ENCODE peak calls at places on chromosome 4, in seven cellular contexts. One of them, this sample, is unnamed.

GRCh38 chr4:178185517-178185916 is 743.3 kb upstream of the AGA start:
- DNase-seq in activated CD4-positive, alpha-beta memory T cell treated with anti-CD3 and anti-CD28 coated beads for 36 hours: no peak
- DNase-seq in MM.1S: no peak
- DNase-seq in GM06990: no peak
- DNase-seq in activated CD4-positive, alpha-beta T cell treated with anti-CD3 and anti-CD28 coated beads, Interleukin-2, amount 50 U/mL, for 24 hours: no peak
- DNase-seq in CD8-positive, alpha-beta memory T cell: no peak
- DNase-seq in posterior vena cava: no peak
- DNase-seq in this sample: no peak

GRCh38 chr4:74754218-74754617 is 40.1 kb downstream of the BTC start:
- DNase-seq in activated CD4-positive, alpha-beta memory T cell treated with anti-CD3 and anti-CD28 coated beads for 36 hours: no peak
- DNase-seq in MM.1S: no peak
- DNase-seq in GM06990: peak
- DNase-seq in activated CD4-positive, alpha-beta T cell treated with anti-CD3 and anti-CD28 coated beads, Interleukin-2, amount 50 U/mL, for 24 hours: no peak
- DNase-seq in CD8-positive, alpha-beta memory T cell: no peak
- DNase-seq in posterior vena cava: no peak
- DNase-seq in this sample: no peak

GRCh38 chr4:48078862-48079655 is 55.0 kb downstream of the TXK start:
- DNase-seq in activated CD4-positive, alpha-beta memory T cell treated with anti-CD3 and anti-CD28 coated beads for 36 hours: peak
- DNase-seq in MM.1S: no peak
- DNase-seq in GM06990: no peak
- DNase-seq in activated CD4-positive, alpha-beta T cell treated with anti-CD3 and anti-CD28 coated beads, Interleukin-2, amount 50 U/mL, for 24 hours: no peak
- DNase-seq in CD8-positive, alpha-beta memory T cell: no peak
- DNase-seq in posterior vena cava: no peak
- DNase-seq in this sample: no peak

GRCh38 chr4:64584981-64585557 is 175.8 kb upstream of the TECRL start:
- DNase-seq in activated CD4-positive, alpha-beta memory T cell treated with anti-CD3 and anti-CD28 coated beads for 36 hours: no peak
- DNase-seq in MM.1S: peak
- DNase-seq in GM06990: no peak
- DNase-seq in activated CD4-positive, alpha-beta T cell treated with anti-CD3 and anti-CD28 coated beads, Interleukin-2, amount 50 U/mL, for 24 hours: no peak
- DNase-seq in CD8-positive, alpha-beta memory T cell: no peak
- DNase-seq in posterior vena cava: no peak
- DNase-seq in this sample: no peak

GRCh38 chr4:56160631-56161030 is 211.9 kb downstream of the CEP135 start:
- DNase-seq in activated CD4-positive, alpha-beta memory T cell treated with anti-CD3 and anti-CD28 coated beads for 36 hours: no peak
- DNase-seq in MM.1S: no peak
- DNase-seq in GM06990: no peak
- DNase-seq in activated CD4-positive, alpha-beta T cell treated with anti-CD3 and anti-CD28 coated beads, Interleukin-2, amount 50 U/mL, for 24 hours: no peak
- DNase-seq in CD8-positive, alpha-beta memory T cell: no peak
- DNase-seq in posterior vena cava: no peak
- DNase-seq in this sample: no peak

GRCh38 chr4:22473268-22473667 is 42.6 kb downstream of the ADGRA3 start:
- DNase-seq in activated CD4-positive, alpha-beta memory T cell treated with anti-CD3 and anti-CD28 coated beads for 36 hours: no peak
- DNase-seq in MM.1S: no peak
- DNase-seq in GM06990: no peak
- DNase-seq in activated CD4-positive, alpha-beta T cell treated with anti-CD3 and anti-CD28 coated beads, Interleukin-2, amount 50 U/mL, for 24 hours: no peak
- DNase-seq in CD8-positive, alpha-beta memory T cell: no peak
- DNase-seq in posterior vena cava: no peak
- DNase-seq in this sample: no peak

GRCh38 chr4:124953059-124953850 is 240.7 kb upstream of the ANKRD50 start:
- DNase-seq in activated CD4-positive, alpha-beta memory T cell treated with anti-CD3 and anti-CD28 coated beads for 36 hours: no peak
- DNase-seq in MM.1S: no peak
- DNase-seq in GM06990: no peak
- DNase-seq in activated CD4-positive, alpha-beta T cell treated with anti-CD3 and anti-CD28 coated beads, Interleukin-2, amount 50 U/mL, for 24 hours: no peak
- DNase-seq in CD8-positive, alpha-beta memory T cell: no peak
- DNase-seq in posterior vena cava: no peak
- DNase-seq in this sample: no peak

GRCh38 chr4:78517050-78517652 is 34.4 kb upstream of the ANXA3 start:
- DNase-seq in activated CD4-positive, alpha-beta memory T cell treated with anti-CD3 and anti-CD28 coated beads for 36 hours: no peak
- DNase-seq in MM.1S: peak
- DNase-seq in GM06990: no peak
- DNase-seq in activated CD4-positive, alpha-beta T cell treated with anti-CD3 and anti-CD28 coated beads, Interleukin-2, amount 50 U/mL, for 24 hours: no peak
- DNase-seq in CD8-positive, alpha-beta memory T cell: no peak
- DNase-seq in posterior vena cava: no peak
- DNase-seq in this sample: no peak

GRCh38 chr4:3257691-3258482 is 8.9 kb downstream of the MSANTD1 start:
- DNase-seq in activated CD4-positive, alpha-beta memory T cell treated with anti-CD3 and anti-CD28 coated beads for 36 hours: no peak
- DNase-seq in MM.1S: no peak
- DNase-seq in GM06990: peak
- DNase-seq in activated CD4-positive, alpha-beta T cell treated with anti-CD3 and anti-CD28 coated beads, Interleukin-2, amount 50 U/mL, for 24 hours: no peak
- DNase-seq in CD8-positive, alpha-beta memory T cell: peak
- DNase-seq in posterior vena cava: peak
- DNase-seq in this sample: no peak

GRCh38 chr4:1113311-1114009 is at the start of gene RNF212:
- DNase-seq in activated CD4-positive, alpha-beta memory T cell treated with anti-CD3 and anti-CD28 coated beads for 36 hours: peak
- DNase-seq in MM.1S: no peak
- DNase-seq in GM06990: peak
- DNase-seq in activated CD4-positive, alpha-beta T cell treated with anti-CD3 and anti-CD28 coated beads, Interleukin-2, amount 50 U/mL, for 24 hours: peak
- DNase-seq in CD8-positive, alpha-beta memory T cell: peak
- DNase-seq in posterior vena cava: no peak
- DNase-seq in this sample: peak

GRCh38 chr4:161767116-161767515 is 396.7 kb downstream of the FSTL5 start:
- DNase-seq in activated CD4-positive, alpha-beta memory T cell treated with anti-CD3 and anti-CD28 coated beads for 36 hours: no peak
- DNase-seq in MM.1S: no peak
- DNase-seq in GM06990: no peak
- DNase-seq in activated CD4-positive, alpha-beta T cell treated with anti-CD3 and anti-CD28 coated beads, Interleukin-2, amount 50 U/mL, for 24 hours: no peak
- DNase-seq in CD8-positive, alpha-beta memory T cell: no peak
- DNase-seq in posterior vena cava: no peak
- DNase-seq in this sample: no peak

GRCh38 chr4:148834804-148835598 is 392.8 kb upstream of the NR3C2 start:
- DNase-seq in activated CD4-positive, alpha-beta memory T cell treated with anti-CD3 and anti-CD28 coated beads for 36 hours: no peak
- DNase-seq in MM.1S: peak
- DNase-seq in GM06990: no peak
- DNase-seq in activated CD4-positive, alpha-beta T cell treated with anti-CD3 and anti-CD28 coated beads, Interleukin-2, amount 50 U/mL, for 24 hours: no peak
- DNase-seq in CD8-positive, alpha-beta memory T cell: no peak
- DNase-seq in posterior vena cava: no peak
- DNase-seq in this sample: no peak

GRCh38 chr4:163332526-163333405 is at the start of gene NPY1R:
- DNase-seq in activated CD4-positive, alpha-beta memory T cell treated with anti-CD3 and anti-CD28 coated beads for 36 hours: peak
- DNase-seq in MM.1S: peak
- DNase-seq in GM06990: peak
- DNase-seq in activated CD4-positive, alpha-beta T cell treated with anti-CD3 and anti-CD28 coated beads, Interleukin-2, amount 50 U/mL, for 24 hours: peak
- DNase-seq in CD8-positive, alpha-beta memory T cell: no peak
- DNase-seq in posterior vena cava: peak
- DNase-seq in this sample: peak

GRCh38 chr4:8296491-8296890 is 26.9 kb downstream of the HTRA3 start:
- DNase-seq in activated CD4-positive, alpha-beta memory T cell treated with anti-CD3 and anti-CD28 coated beads for 36 hours: no peak
- DNase-seq in MM.1S: no peak
- DNase-seq in GM06990: no peak
- DNase-seq in activated CD4-positive, alpha-beta T cell treated with anti-CD3 and anti-CD28 coated beads, Interleukin-2, amount 50 U/mL, for 24 hours: no peak
- DNase-seq in CD8-positive, alpha-beta memory T cell: peak
- DNase-seq in posterior vena cava: peak
- DNase-seq in this sample: no peak

This sample was measured in NCI-H1930.